ENCODE peak calls at places on chromosomes 13 and 19, in ten cellular contexts. N is AG09319, W is GM20000, F is cardiac fibroblast, B is AG04450, L is fibroblast of pulmonary artery, D is omental fat pad, X is colonic mucosa, T is K562, Q is nephron progenitor cell. K is an unnamed sample.

GRCh38 chr19:34867631-34868030 is 59.1 kb upstream of the ZNF30 start:
- DNase-seq in N (no peak), W (no peak), F (no peak), B (no peak), L (no peak), D (no peak), X (no peak), T (no peak), Q (no peak), K (no peak)

GRCh38 chr19:34051255-34051654 is 121.0 kb upstream of the LSM14A start:
- DNase-seq in N (no peak), W (no peak), F (no peak), B (no peak), L (no peak), D (no peak), X (no peak), T (no peak), Q (no peak), K (no peak)

GRCh38 chr19:12660980-12661379 is 5.6 kb downstream of the MAN2B1 start:
- DNase-seq in N (no peak), W (no peak), F (no peak), B (no peak), L (no peak), D (no peak), X (no peak), T (no peak), Q (no peak), K (no peak)

GRCh38 chr13:37598572-37598971 is at the start of gene POSTN:
- DNase-seq in N (no peak), W (no peak), F (peak), B (no peak), L (peak), D (no peak), X (no peak), T (no peak), Q (peak), K (no peak)

GRCh38 chr19:4686700-4687099 is 16.6 kb upstream of the MYDGF start:
- DNase-seq in N (no peak), W (no peak), F (no peak), B (no peak), L (no peak), D (no peak), X (no peak), T (no peak), Q (no peak), K (no peak)

GRCh38 chr13:72590091-72590490 is 137.3 kb downstream of the MZT1 start:
- DNase-seq in N (no peak), W (no peak), F (no peak), B (no peak), L (no peak), D (no peak), X (no peak), T (no peak), Q (no peak), K (no peak)

GRCh38 chr19:16452321-16452720 is 19.4 kb downstream of the EPS15L1 start:
- DNase-seq in N (no peak), W (no peak), F (no peak), B (no peak), L (no peak), D (no peak), X (no peak), T (no peak), Q (no peak), K (no peak)

GRCh38 chr19:52296400-52296772 is 583 bp upstream of the ZNF480 start:
- DNase-seq in N (no peak), W (peak), F (no peak), B (no peak), L (no peak), D (no peak), X (no peak), T (peak), Q (no peak), K (no peak)

GRCh38 chr19:7679017-7679720 is 1.5 kb upstream of the TRAPPC5 start:
- DNase-seq in N (no peak), W (peak), F (no peak), B (no peak), L (no peak), D (no peak), X (no peak), T (no peak), Q (no peak), K (no peak)

GRCh38 chr13:51729853-51730553 is 74.0 kb downstream of the DHRS12 start:
- DNase-seq in N (no peak), W (no peak), F (peak), B (peak), L (peak), D (no peak), X (no peak), T (no peak), Q (no peak), K (no peak)

GRCh38 chr19:56253737-56254136 is 18.8 kb upstream of the EDDM13 start:
- DNase-seq in N (peak), W (peak), F (peak), B (peak), L (peak), D (no peak), X (no peak), T (peak), Q (no peak), K (no peak)

GRCh38 chr19:33266971-33267484 is 35.3 kb downstream of the CEBPA start:
- DNase-seq in N (no peak), W (no peak), F (no peak), B (no peak), L (no peak), D (no peak), X (no peak), T (no peak), Q (no peak), K (no peak)

GRCh38 chr19:3353493-3353892 is 12.9 kb upstream of the NFIC start:
- DNase-seq in N (no peak), W (no peak), F (no peak), B (no peak), L (no peak), D (no peak), X (no peak), T (no peak), Q (no peak), K (no peak)

GRCh38 chr13:40665061-40665753 is 1.2 kb downstream of the FOXO1 start:
- DNase-seq in N (no peak), W (peak), F (no peak), B (no peak), L (no peak), D (no peak), X (peak), T (peak), Q (peak), K (peak)

GRCh38 chr13:94683426-94683825 is 28.9 kb downstream of the SOX21 start:
- DNase-seq in N (no peak), W (no peak), F (no peak), B (no peak), L (no peak), D (no peak), X (no peak), T (no peak), Q (no peak), K (no peak)

GRCh38 chr19:40721936-40722661 is 5.2 kb downstream of the ITPKC start:
- DNase-seq in N (no peak), W (no peak), F (peak), B (no peak), L (peak), D (no peak), X (no peak), T (no peak), Q (no peak), K (no peak)

GRCh38 chr19:38298841-38299680 is 5.0 kb upstream of the C19orf33 start:
- DNase-seq in N (no peak), W (no peak), F (peak), B (peak), L (no peak), D (no peak), X (no peak), T (no peak), Q (no peak), K (no peak)

GRCh38 chr19:19120308-19121156 is 17.7 kb downstream of the TMEM161A start:
- DNase-seq in N (no peak), W (no peak), F (peak), B (peak), L (peak), D (no peak), X (peak), T (peak), Q (peak), K (peak)

GRCh38 chr19:42229263-42229854 is 9.2 kb downstream of the ZNF526 start:
- DNase-seq in N (no peak), W (no peak), F (no peak), B (no peak), L (no peak), D (no peak), X (no peak), T (peak), Q (no peak), K (no peak)
- TF ChIP-seq CTCF in N (no peak), W (no peak), F (peak), B (no peak), L (no peak), D (no peak), X (no peak), T (peak), Q (no peak), K (no peak)

DNA sequence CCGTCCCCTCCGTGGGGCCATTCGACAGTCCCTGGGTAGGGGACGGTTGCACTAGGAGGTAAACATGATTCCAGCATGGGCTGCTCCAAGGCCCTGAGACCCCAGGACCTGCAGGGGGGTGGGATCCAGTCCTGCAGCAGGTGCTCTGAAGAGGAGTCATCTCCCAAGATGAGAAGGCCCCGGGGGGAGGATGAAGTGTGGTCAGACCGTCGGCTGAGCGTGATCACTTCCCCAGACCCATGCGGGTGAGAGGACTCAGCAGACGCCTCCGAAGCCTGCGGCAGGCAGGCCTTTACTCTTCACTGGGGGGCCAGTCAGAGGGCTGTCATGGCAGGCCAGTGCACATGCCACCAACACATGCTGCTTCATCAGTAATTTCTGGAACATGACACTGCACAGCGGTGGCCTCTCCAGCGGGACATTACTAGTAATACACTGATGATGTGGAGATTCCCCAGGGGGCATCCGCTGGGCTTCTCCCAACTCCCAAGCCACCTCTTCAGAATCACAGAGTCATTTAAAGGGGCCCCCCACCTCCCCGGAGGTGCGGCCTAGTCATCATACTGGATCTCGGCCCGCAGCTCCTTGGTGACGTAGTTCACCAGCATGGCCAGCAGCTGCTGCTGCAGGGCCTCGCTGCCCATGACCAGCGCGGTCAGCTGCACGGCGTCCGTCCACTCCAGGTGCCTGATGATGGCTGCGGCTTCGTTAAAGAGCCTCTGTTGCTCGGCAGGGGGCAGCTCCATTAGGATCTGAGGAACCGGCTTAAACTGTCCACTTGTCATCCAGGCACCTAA is 12.7 kb downstream of the C19orf12 start:
- DNase-seq in N (no peak), W (no peak), F (no peak), B (no peak), L (no peak), D (no peak), X (no peak), T (no peak), Q (no peak), K (no peak)
- TF ChIP-seq CTCF in N (no peak), W (no peak), F (no peak), B (no peak), L (no peak), D (no peak), X (no peak), T (no peak), Q (no peak), K (no peak)

GRCh38 chr19:17997969-17998826 is 9.8 kb upstream of the ARRDC2 start:
- DNase-seq in N (no peak), W (no peak), F (peak), B (no peak), L (no peak), D (no peak), X (no peak), T (peak), Q (peak), K (no peak)
- TF ChIP-seq CTCF in N (no peak), W (peak), F (peak), B (no peak), L (peak), D (no peak), X (peak), T (no peak), Q (peak), K (peak)

DNA sequence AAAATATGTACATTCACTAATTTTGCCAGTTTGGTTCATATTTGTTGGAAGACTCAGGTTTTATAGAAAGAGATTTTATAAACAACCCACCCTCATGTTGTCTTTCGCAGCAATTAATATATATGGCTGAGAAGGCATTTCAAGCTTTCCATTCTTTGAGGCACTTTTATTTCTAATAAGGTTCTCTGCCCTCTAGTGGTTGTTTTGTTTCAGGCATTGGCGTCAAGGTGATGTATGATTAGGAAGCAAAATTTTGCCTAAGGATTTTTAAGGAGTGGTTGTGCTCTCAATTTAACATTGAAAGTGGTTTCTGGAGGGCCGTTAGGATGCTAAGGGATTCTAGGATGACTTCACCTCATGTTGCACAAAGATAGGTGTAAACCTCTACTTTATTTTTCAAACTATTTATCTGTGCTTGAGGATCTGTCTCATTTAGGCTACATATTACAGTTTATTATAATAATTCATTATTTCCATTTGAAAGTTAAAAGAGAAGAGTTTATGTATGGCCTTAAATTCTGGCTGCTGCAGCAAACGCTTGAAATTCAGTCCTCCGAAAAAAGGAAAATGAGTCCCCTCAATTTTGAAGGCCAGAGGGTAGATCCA is 35.9 kb downstream of the OXGR1 start:
- DNase-seq in N (no peak), W (peak), F (peak), B (no peak), L (peak), D (no peak), X (no peak), T (no peak), Q (peak), K (no peak)
- TF ChIP-seq CTCF in N (peak), W (peak), F (peak), B (peak), L (peak), D (peak), X (peak), T (peak), Q (peak), K (peak)

GRCh38 chr13:66612983-66613382 is 617.2 kb downstream of the PCDH9 start:
- DNase-seq in N (no peak), W (no peak), F (no peak), B (no peak), L (no peak), D (no peak), X (no peak), T (no peak), Q (no peak), K (no peak)

GRCh38 chr13:66624302-66624701 is 605.8 kb downstream of the PCDH9 start:
- DNase-seq in N (no peak), W (no peak), F (no peak), B (no peak), L (no peak), D (no peak), X (no peak), T (no peak), Q (no peak), K (no peak)

GRCh38 chr13:66617786-66618185 is 612.4 kb downstream of the PCDH9 start:
- DNase-seq in N (no peak), W (no peak), F (no peak), B (no peak), L (no peak), D (no peak), X (no peak), T (peak), Q (no peak), K (no peak)

GRCh38 chr13:66623129-66623528 is 607.0 kb downstream of the PCDH9 start:
- DNase-seq in N (no peak), W (no peak), F (no peak), B (no peak), L (no peak), D (no peak), X (no peak), T (no peak), Q (no peak), K (no peak)

GRCh38 chr13:66618702-66619101 is 611.4 kb downstream of the PCDH9 start:
- DNase-seq in N (no peak), W (peak), F (peak), B (peak), L (peak), D (no peak), X (no peak), T (peak), Q (no peak), K (no peak)
- TF ChIP-seq CTCF in N (peak), W (no peak), F (peak), B (peak), L (peak), D (no peak), X (peak), T (no peak), Q (peak), K (peak)

DNA sequence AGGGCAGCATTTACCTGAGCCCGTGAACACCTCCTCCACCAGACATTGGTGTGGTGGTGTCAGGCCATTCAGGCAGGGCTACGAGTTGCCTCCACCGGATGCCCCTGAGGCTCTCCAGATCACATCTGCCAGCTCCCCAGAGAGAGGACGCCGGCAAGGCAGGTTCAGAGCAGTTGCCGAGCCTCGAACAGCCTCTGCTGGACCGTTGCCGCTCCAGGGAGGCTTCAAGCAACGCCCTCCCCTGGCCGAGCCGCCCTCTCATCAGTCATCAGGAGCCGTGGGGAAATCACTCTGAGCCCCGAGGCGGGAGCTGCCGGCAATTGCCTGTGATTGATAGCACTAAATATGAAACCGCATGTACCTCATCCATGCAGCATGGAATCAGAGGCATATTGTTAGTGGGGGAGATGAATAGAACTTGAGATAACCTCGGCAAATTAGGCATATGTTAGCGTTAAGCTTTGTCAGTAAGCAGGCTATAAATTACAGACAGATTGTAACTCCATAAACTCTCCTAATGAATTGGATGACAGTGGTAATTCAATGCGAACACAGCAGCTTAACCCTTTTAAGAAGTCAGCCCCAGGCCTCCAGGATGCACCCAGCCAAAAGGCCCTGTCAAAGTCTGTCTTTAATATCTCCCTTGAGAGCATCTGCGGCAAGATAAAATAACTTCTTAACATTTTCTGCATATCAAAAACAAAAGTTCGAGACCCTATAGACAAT is 29.8 kb upstream of the SPACA7 start:
- DNase-seq in N (no peak), W (no peak), F (no peak), B (no peak), L (no peak), D (no peak), X (no peak), T (no peak), Q (peak), K (no peak)
- TF ChIP-seq CTCF in N (no peak), W (no peak), F (no peak), B (no peak), L (no peak), D (no peak), X (no peak), T (no peak), Q (no peak), K (no peak)

GRCh38 chr13:19604306-19604705 is 29.2 kb upstream of the MPHOSPH8 start:
- DNase-seq in N (no peak), W (no peak), F (no peak), B (no peak), L (no peak), D (no peak), X (no peak), T (no peak), Q (no peak), K (no peak)

GRCh38 chr13:19606152-19606551 is 27.3 kb upstream of the MPHOSPH8 start:
- DNase-seq in N (no peak), W (no peak), F (no peak), B (no peak), L (no peak), D (no peak), X (no peak), T (no peak), Q (no peak), K (no peak)

GRCh38 chr13:19597523-19597922 is 35.9 kb upstream of the MPHOSPH8 start:
- DNase-seq in N (no peak), W (no peak), F (no peak), B (peak), L (no peak), D (no peak), X (no peak), T (no peak), Q (no peak), K (no peak)

GRCh38 chr13:19605161-19605955 is 28.1 kb upstream of the MPHOSPH8 start:
- DNase-seq in N (no peak), W (no peak), F (no peak), B (no peak), L (no peak), D (no peak), X (no peak), T (no peak), Q (no peak), K (no peak)

GRCh38 chr13:19601749-19602725 is 31.4 kb upstream of the MPHOSPH8 start:
- DNase-seq in N (no peak), W (peak), F (peak), B (no peak), L (peak), D (no peak), X (peak), T (peak), Q (peak), K (peak)
- TF ChIP-seq CTCF in N (no peak), W (no peak), F (no peak), B (no peak), L (no peak), D (no peak), X (no peak), T (no peak), Q (no peak), K (peak)

GRCh38 chr19:31461814-31462539 is 112.7 kb upstream of the TSHZ3 start:
- DNase-seq in N (no peak), W (no peak), F (peak), B (no peak), L (peak), D (no peak), X (no peak), T (no peak), Q (no peak), K (no peak)

GRCh38 chr19:31459430-31459829 is 110.2 kb upstream of the TSHZ3 start:
- DNase-seq in N (no peak), W (no peak), F (no peak), B (no peak), L (no peak), D (no peak), X (no peak), T (no peak), Q (no peak), K (no peak)
- TF ChIP-seq CTCF in N (no peak), W (no peak), F (peak), B (peak), L (peak), D (no peak), X (no peak), T (no peak), Q (no peak), K (peak)

K was measured in progenitor cell of endocrine pancreas.